ENCODE peak calls at places on chromosomes 7 and 10, in four cellular contexts. One of them, this sample, is unnamed.

GRCh38 chr7:24755541-24756416 is 1.5 kb downstream of the GSDME start:
- DNase-seq in GM12878: peak; percentile 84
- DNase-seq in K562: no peak
- DNase-seq in WTC11: no peak
- DNase-seq in this sample: peak; percentile 80

GRCh38 chr7:137386966-137387365 is 43.4 kb upstream of the PTN start:
- DNase-seq in GM12878: no peak
- DNase-seq in K562: no peak
- DNase-seq in WTC11: no peak
- DNase-seq in this sample: no peak

GRCh38 chr10:132265878-132266496 is 41.8 kb downstream of the STK32C start:
- DNase-seq in GM12878: no peak
- DNase-seq in K562: no peak
- DNase-seq in WTC11: no peak
- DNase-seq in this sample: no peak

GRCh38 chr10:49037187-49037586 is 78.1 kb downstream of the VSTM4 start:
- DNase-seq in GM12878: no peak
- DNase-seq in K562: peak; percentile 74
- DNase-seq in WTC11: no peak
- DNase-seq in this sample: no peak

GRCh38 chr10:25061711-25062455 is 45.5 kb downstream of the THNSL1 start:
- DNase-seq in GM12878: no peak
- DNase-seq in K562: peak; percentile 61
- DNase-seq in WTC11: no peak
- DNase-seq in this sample: no peak

GRCh38 chr7:107879400-107880035 is 11.5 kb upstream of the DLD start:
- DNase-seq in GM12878: no peak
- DNase-seq in K562: peak; percentile 78
- DNase-seq in WTC11: no peak
- DNase-seq in this sample: peak; percentile 49

GRCh38 chr10:77251297-77252013 is 386.2 kb downstream of the KCNMA1 start:
- DNase-seq in GM12878: no peak
- DNase-seq in K562: peak; percentile 26
- DNase-seq in WTC11: peak; percentile 50
- DNase-seq in this sample: peak; percentile 8

GRCh38 chr10:14129770-14130169 is 201.0 kb downstream of the FRMD4A start:
- DNase-seq in GM12878: no peak
- DNase-seq in K562: no peak
- DNase-seq in WTC11: no peak
- DNase-seq in this sample: no peak

GRCh38 chr7:50766106-50766505 is 16.6 kb downstream of the GRB10 start:
- DNase-seq in GM12878: no peak
- DNase-seq in K562: no peak
- DNase-seq in WTC11: no peak
- DNase-seq in this sample: no peak

GRCh38 chr7:17779381-17779780 is 160.9 kb downstream of the SNX13 start:
- DNase-seq in GM12878: no peak
- DNase-seq in K562: no peak
- DNase-seq in WTC11: no peak
- DNase-seq in this sample: no peak

GRCh38 chr7:151599401-151600227 is 79.9 kb upstream of the RHEB start:
- DNase-seq in GM12878: no peak
- DNase-seq in K562: no peak
- DNase-seq in WTC11: no peak
- DNase-seq in this sample: no peak

GRCh38 chr10:51367120-51367519 is 292.8 kb downstream of the PRKG1 start:
- DNase-seq in GM12878: no peak
- DNase-seq in K562: no peak
- DNase-seq in WTC11: no peak
- DNase-seq in this sample: no peak

GRCh38 chr7:37540917-37541316 is 92.3 kb upstream of the ELMO1 start:
- DNase-seq in GM12878: no peak
- DNase-seq in K562: no peak
- DNase-seq in WTC11: no peak
- DNase-seq in this sample: no peak

GRCh38 chr10:100728928-100729876 is 16.2 kb upstream of the PAX2 start:
- DNase-seq in GM12878: no peak
- DNase-seq in K562: peak; percentile 45
- DNase-seq in WTC11: peak; percentile 80
- DNase-seq in this sample: peak; percentile 50

GRCh38 chr7:87456247-87456646 is 19.2 kb downstream of the ABCB4 start:
- DNase-seq in GM12878: no peak
- DNase-seq in K562: no peak
- DNase-seq in WTC11: no peak
- DNase-seq in this sample: no peak

GRCh38 chr10:69728335-69728861 is 73.3 kb upstream of the COL13A1 start:
- DNase-seq in GM12878: no peak
- DNase-seq in K562: no peak
- DNase-seq in WTC11: no peak
- DNase-seq in this sample: no peak

GRCh38 chr10:70750156-70750703 is 34.9 kb downstream of the TBATA start:
- DNase-seq in GM12878: no peak
- DNase-seq in K562: no peak
- DNase-seq in WTC11: no peak
- DNase-seq in this sample: no peak

GRCh38 chr10:93559490-93559889 is 7.0 kb upstream of the FFAR4 start:
- DNase-seq in GM12878: no peak
- DNase-seq in K562: no peak
- DNase-seq in WTC11: no peak
- DNase-seq in this sample: no peak

GRCh38 chr10:131437556-131438465 is 126.3 kb upstream of the TCERG1L start:
- DNase-seq in GM12878: no peak
- DNase-seq in K562: no peak
- DNase-seq in WTC11: no peak
- DNase-seq in this sample: no peak

GRCh38 chr10:35005868-35006267 is 84.3 kb downstream of the CUL2 start:
- DNase-seq in GM12878: no peak
- DNase-seq in K562: peak; percentile 38
- DNase-seq in WTC11: no peak
- DNase-seq in this sample: no peak

GRCh38 chr10:15585303-15585715 is 134.4 kb downstream of the ITGA8 start:
- DNase-seq in GM12878: no peak
- DNase-seq in K562: peak; percentile 80
- DNase-seq in WTC11: peak; percentile 74
- DNase-seq in this sample: peak; percentile 27

GRCh38 chr10:78042058-78042751 is 8.5 kb downstream of the RPS24 start:
- DNase-seq in GM12878: no peak
- DNase-seq in K562: peak; percentile 49
- DNase-seq in WTC11: no peak
- DNase-seq in this sample: no peak

GRCh38 chr7:46654546-46655443 is 733.7 kb upstream of the IGFBP3 start:
- DNase-seq in GM12878: no peak
- DNase-seq in K562: no peak
- DNase-seq in WTC11: no peak
- DNase-seq in this sample: no peak

GRCh38 chr10:70656489-70656888 is 15.8 kb upstream of the ADAMTS14 start:
- DNase-seq in GM12878: peak; percentile 56
- DNase-seq in K562: peak; percentile 82
- DNase-seq in WTC11: no peak
- DNase-seq in this sample: no peak

GRCh38 chr10:112244197-112244596 is 39.0 kb upstream of the TECTB start:
- DNase-seq in GM12878: no peak
- DNase-seq in K562: no peak
- DNase-seq in WTC11: no peak
- DNase-seq in this sample: no peak

GRCh38 chr7:68562323-68562899 is 1035.9 kb upstream of the AUTS2 start:
- DNase-seq in GM12878: no peak
- DNase-seq in K562: no peak
- DNase-seq in WTC11: no peak
- DNase-seq in this sample: no peak

GRCh38 chr7:48176356-48176893 is 5.2 kb downstream of the ABCA13 start:
- DNase-seq in GM12878: no peak
- DNase-seq in K562: no peak
- DNase-seq in WTC11: no peak
- DNase-seq in this sample: no peak

GRCh38 chr7:112350596-112350995 is 99.7 kb upstream of the IFRD1 start:
- DNase-seq in GM12878: no peak
- DNase-seq in K562: no peak
- DNase-seq in WTC11: no peak
- DNase-seq in this sample: no peak

GRCh38 chr7:122887198-122887597 is 938 bp upstream of the CADPS2 start:
- DNase-seq in GM12878: no peak
- DNase-seq in K562: peak; percentile 54
- DNase-seq in WTC11: peak; percentile 46
- DNase-seq in this sample: peak; percentile 66

GRCh38 chr7:5424689-5425506 is 1.3 kb upstream of the TNRC18 start:
- DNase-seq in GM12878: no peak
- DNase-seq in K562: peak; percentile 57
- DNase-seq in WTC11: no peak
- DNase-seq in this sample: peak; percentile 70

GRCh38 chr7:50660040-50660829 is 95.0 kb upstream of the DDC start:
- DNase-seq in GM12878: no peak
- DNase-seq in K562: no peak
- DNase-seq in WTC11: no peak
- DNase-seq in this sample: no peak

DNA sequence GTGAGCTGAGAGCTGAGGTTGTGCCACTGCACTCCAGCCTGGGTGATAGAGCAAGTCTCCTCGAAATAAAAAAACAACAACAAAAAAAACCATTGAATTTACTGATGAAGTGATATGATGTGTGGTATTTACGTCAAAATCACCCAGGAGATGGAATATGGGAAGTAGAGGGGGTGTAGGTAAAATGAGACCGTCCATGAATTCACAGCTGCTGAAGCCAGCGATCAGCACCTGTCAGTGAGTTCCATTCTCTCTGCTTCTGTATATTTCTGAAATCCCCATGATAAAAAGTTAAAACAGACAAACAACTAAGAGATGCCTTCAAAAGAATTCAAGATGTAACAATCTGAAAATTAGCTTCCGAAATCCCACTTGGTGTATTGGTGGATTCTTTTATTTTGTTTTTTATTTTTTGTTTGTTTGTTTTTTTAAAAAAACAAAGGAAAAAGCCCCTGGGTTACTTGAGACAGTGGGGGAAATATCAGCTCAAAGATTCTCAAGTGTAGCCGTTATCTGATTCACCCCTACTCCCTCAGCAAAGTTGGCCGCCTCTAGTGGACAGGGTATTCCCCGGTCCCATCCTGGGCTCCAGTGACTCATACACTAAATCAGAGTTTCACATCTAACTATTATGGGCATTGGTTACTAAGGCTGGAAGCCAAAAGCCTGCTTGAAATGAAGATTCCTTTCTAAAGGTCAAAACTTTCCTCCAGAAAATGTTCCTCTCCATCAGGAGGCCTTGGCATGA is 76.4 kb downstream of the MAP3K8 start:
- DNase-seq in GM12878: no peak
- DNase-seq in K562: peak; percentile 53
- DNase-seq in WTC11: no peak
- DNase-seq in this sample: no peak
- TF ChIP-seq ETV6 in GM12878: no peak
- TF ChIP-seq ETV6 in K562: no peak
- TF ChIP-seq ETV6 in WTC11: no peak
- TF ChIP-seq ETV6 in this sample: no peak

GRCh38 chr10:1739751-1740150 is 2.4 kb upstream of the ADARB2 start:
- DNase-seq in GM12878: no peak
- DNase-seq in K562: no peak
- DNase-seq in WTC11: no peak
- DNase-seq in this sample: no peak
- TF ChIP-seq ETV6 in GM12878: no peak
- TF ChIP-seq ETV6 in K562: no peak
- TF ChIP-seq ETV6 in WTC11: no peak
- TF ChIP-seq ETV6 in this sample: no peak

GRCh38 chr7:22885824-22886255 is 63.2 kb upstream of the TOMM7 start:
- DNase-seq in GM12878: peak; percentile 88
- DNase-seq in K562: peak; percentile 18
- DNase-seq in WTC11: no peak
- DNase-seq in this sample: no peak

GRCh38 chr7:22890773-22891172 is 68.1 kb upstream of the TOMM7 start:
- DNase-seq in GM12878: no peak
- DNase-seq in K562: no peak
- DNase-seq in WTC11: no peak
- DNase-seq in this sample: no peak

GRCh38 chr7:22879285-22879684 is 56.6 kb upstream of the TOMM7 start:
- DNase-seq in GM12878: no peak
- DNase-seq in K562: no peak
- DNase-seq in WTC11: no peak
- DNase-seq in this sample: no peak

GRCh38 chr7:22879718-22880306 is 57.2 kb upstream of the TOMM7 start:
- DNase-seq in GM12878: no peak
- DNase-seq in K562: no peak
- DNase-seq in WTC11: no peak
- DNase-seq in this sample: no peak

DNA sequence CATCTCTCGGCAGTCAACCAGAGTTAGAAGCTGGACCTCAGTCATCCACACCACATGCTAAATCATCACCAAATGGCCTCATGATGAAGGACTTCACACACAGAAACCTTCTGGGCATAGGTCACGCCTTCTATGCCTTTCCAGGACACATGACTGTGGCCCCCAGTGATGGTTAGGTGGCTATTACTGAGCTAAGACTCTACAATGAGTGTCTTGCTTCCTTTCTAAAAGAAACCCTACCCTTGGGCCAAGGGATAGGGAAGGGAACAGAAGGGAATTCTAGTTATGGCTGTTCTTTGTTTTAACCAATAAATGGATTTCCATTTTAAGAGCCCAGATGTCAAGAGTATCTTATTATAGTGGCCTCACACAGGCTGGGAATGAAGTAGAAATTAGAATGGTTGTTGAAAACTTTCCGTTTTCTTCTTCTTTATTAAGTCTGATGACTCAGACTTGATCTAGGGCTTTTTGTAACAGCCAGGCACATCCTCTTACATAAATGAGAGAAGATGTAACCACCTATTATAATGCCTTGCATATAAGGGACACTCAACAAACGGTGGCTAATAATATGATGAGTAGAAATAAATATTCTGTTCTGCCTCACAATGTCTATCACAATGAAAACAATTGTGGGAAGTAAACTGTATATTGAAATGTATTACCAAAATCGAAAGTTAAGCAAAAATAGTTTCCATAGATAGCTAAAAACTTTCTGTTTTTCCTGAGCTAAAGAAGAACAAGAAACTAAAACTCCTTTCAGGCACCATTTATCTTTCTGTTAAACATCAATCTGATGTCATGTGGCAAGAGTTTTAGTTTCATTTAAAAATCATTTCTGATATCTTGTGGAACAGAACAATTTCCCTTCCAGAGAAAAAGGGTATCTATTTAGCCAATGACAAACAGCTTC is 62.5 kb upstream of the TOMM7 start:
- DNase-seq in GM12878: peak; percentile 66
- DNase-seq in K562: no peak
- DNase-seq in WTC11: no peak
- DNase-seq in this sample: no peak
- TF ChIP-seq ETV6 in GM12878: no peak
- TF ChIP-seq ETV6 in K562: no peak
- TF ChIP-seq ETV6 in WTC11: no peak
- TF ChIP-seq ETV6 in this sample: no peak

GRCh38 chr10:76017733-76018433 is 586.5 kb downstream of the LRMDA start:
- DNase-seq in GM12878: no peak
- DNase-seq in K562: no peak
- DNase-seq in WTC11: no peak
- DNase-seq in this sample: no peak
- TF ChIP-seq ETV6 in GM12878: no peak
- TF ChIP-seq ETV6 in K562: no peak
- TF ChIP-seq ETV6 in WTC11: no peak
- TF ChIP-seq ETV6 in this sample: no peak